ENCODE peak calls at places on chromosomes 16 and 17, in four cellular contexts. U is IMR-90, K is tibial nerve, C is transverse colon. L is an unnamed sample.

GRCh38 chr17:77556408-77557068 is 402.0 kb upstream of the TNRC6C start:
- DNase-seq in U (no peak), K (no peak), C (no peak), L (no peak)

GRCh38 chr17:29076722-29077121 is 33.8 kb downstream of the PIPOX start:
- DNase-seq in U (no peak), K (no peak), C (no peak), L (no peak)

GRCh38 chr16:57893559-57894389 is 77.2 kb downstream of the CNGB1 start:
- DNase-seq in U (peak; percentile 91), K (no peak), C (no peak), L (no peak)

GRCh38 chr16:69861276-69862030 is 89.7 kb upstream of the CLEC18A start:
- DNase-seq in U (peak; percentile 75), K (peak; percentile 71), C (peak; percentile 60), L (no peak)

GRCh38 chr17:28747046-28747691 is 3.4 kb downstream of the TRAF4 start:
- DNase-seq in U (no peak), K (no peak), C (peak; percentile 78), L (no peak)

GRCh38 chr16:931651-932500 is 38.9 kb downstream of the LMF1 start:
- DNase-seq in U (no peak), K (no peak), C (no peak), L (no peak)

GRCh38 chr17:79146562-79146961 is 71.9 kb downstream of the ENGASE start:
- DNase-seq in U (no peak), K (no peak), C (no peak), L (no peak)

GRCh38 chr16:22266546-22266945 is 30.7 kb upstream of the POLR3E start:
- DNase-seq in U (no peak), K (no peak), C (no peak), L (no peak)

GRCh38 chr17:1060991-1061390 is 64.1 kb downstream of the TIMM22 start:
- DNase-seq in U (peak; percentile 99), K (no peak), C (peak; percentile 54), L (no peak)

GRCh38 chr16:7513429-7513828 is 180.8 kb downstream of the RBFOX1 start:
- DNase-seq in U (no peak), K (no peak), C (no peak), L (peak; percentile 36)

GRCh38 chr16:2026461-2027023 is at the start of gene NHERF2:
- DNase-seq in U (no peak), K (no peak), C (peak; percentile 57), L (no peak)

GRCh38 chr17:13476722-13477121 is 125.0 kb downstream of the HS3ST3A1 start:
- DNase-seq in U (peak; percentile 51), K (no peak), C (no peak), L (no peak)

GRCh38 chr16:12409700-12410099 is 394.0 kb downstream of the CPPED1 start:
- DNase-seq in U (no peak), K (no peak), C (no peak), L (no peak)

GRCh38 chr16:10971560-10971961 is 27.2 kb downstream of the CLEC16A start:
- DNase-seq in U (peak; percentile 92), K (peak; percentile 88), C (peak; percentile 31), L (peak; percentile 89)

GRCh38 chr17:71192039-71192555 is 928.7 kb upstream of the SOX9 start:
- DNase-seq in U (no peak), K (no peak), C (no peak), L (no peak)

GRCh38 chr16:84534815-84535214 is 30.4 kb upstream of the MEAK7 start:
- DNase-seq in U (no peak), K (no peak), C (no peak), L (no peak)

GRCh38 chr16:67936876-67937605 is 391 bp upstream of the PSMB10 start:
- DNase-seq in U (no peak), K (peak; percentile 53), C (peak; percentile 83), L (peak; percentile 85)

GRCh38 chr16:67935402-67936123 is 1.1 kb downstream of the PSMB10 start:
- DNase-seq in U (peak; percentile 87), K (peak; percentile 88), C (peak; percentile 98), L (peak; percentile 93)

GRCh38 chr16:67934306-67935095 is 2.1 kb downstream of the PSMB10 start:
- DNase-seq in U (no peak), K (no peak), C (no peak), L (no peak)

GRCh38 chr16:67935096-67935401 is 1.6 kb downstream of the PSMB10 start:
- DNase-seq in U (no peak), K (no peak), C (no peak), L (no peak)

DNA sequence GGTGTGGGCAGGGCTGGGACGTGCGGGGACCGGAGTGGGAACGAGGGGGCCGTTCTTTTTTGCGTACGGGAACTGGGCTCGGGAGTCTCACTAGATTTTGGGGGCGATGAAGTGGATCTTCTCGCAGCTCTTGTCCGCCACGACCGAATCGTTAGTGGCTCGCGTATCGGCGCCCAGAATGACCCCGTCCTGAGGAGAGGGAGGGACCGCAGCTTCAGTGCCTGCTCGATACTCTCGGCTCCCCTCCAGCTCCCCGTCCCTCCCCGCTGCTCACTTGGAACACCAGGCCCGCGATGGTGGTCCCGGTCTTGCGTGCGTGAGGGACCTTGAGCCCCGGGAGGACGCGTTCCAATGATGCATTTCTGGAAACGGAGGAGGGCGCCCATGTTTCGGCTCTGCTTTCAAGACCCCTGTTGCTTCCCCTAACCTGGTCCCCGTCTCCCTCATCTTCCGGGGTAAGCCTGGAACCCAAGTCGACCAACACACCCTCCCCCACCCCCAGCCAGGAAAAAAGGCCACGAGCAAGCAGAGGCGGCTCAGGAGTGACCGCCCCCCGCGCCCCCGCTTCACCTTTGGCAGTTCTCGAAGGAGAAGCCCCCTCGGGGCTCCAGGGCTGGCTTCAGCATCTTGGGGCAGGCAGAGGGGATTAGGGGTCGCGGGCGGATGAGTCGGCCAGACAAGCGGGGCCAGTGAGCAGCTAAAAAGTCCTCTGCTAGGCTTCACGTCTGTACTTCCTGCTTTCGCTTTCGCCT is at the start of gene PSMB10:
- DNase-seq in U (peak; percentile 72), K (peak; percentile 27), C (no peak), L (peak; percentile 75)
- TF ChIP-seq POLR2A in U (peak; percentile 18), K (peak; percentile 32), C (peak; percentile 85), L (peak; percentile 51)

GRCh38 chr16:88768041-88768876 is 16.8 kb downstream of the PIEZO1 start:
- DNase-seq in U (peak; percentile 57), K (no peak), C (peak; percentile 60), L (no peak)

GRCh38 chr16:88770459-88771293 is 14.3 kb downstream of the PIEZO1 start:
- DNase-seq in U (peak; percentile 87), K (no peak), C (peak; percentile 75), L (peak; percentile 89)

GRCh38 chr16:88767546-88767945 is 17.5 kb downstream of the PIEZO1 start:
- DNase-seq in U (no peak), K (no peak), C (no peak), L (peak; percentile 50)

GRCh38 chr16:88771294-88771772 is 13.7 kb downstream of the PIEZO1 start:
- DNase-seq in U (no peak), K (no peak), C (no peak), L (no peak)

DNA sequence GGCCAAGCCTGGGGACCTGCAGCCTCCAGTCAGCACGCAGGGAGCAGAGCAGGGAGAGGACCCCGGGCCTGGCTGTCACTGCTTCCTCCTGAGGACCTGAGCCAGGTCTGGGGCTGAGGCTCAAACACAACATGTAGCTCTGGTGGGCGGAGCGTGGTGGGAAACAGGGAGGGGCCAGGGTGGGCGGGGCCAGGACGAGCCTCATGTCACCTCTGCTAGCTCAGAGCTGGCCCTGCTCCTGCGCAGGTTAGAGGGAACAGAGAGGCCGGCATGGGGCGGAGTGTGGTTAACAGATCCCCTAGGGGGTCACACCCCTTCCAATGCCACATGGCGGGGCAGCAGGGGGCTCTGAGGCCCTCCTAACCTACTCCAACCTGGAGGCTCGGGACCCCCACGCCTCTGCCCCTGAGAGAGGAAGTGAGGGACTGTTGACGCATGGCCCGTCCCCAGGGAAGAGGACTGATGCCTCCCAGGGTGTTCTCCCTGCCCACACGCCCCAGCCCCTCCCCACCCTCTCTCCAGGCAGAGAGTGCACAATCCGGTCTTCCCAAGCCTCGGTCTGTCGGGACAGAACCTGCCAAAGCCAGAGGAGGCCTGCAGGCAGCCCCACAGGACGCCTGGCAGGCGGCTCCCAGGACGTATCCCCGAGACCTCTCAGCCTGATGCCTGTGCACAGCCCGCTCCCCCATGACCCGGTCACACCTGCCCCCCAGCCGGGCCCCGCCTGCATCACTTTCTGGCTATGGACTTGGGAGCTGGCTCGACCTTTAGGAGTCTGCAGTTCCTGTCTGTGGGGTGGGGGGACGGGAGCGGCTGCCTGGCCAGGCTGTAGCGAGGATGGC is 15.2 kb downstream of the PIEZO1 start:
- DNase-seq in U (no peak), K (no peak), C (peak; percentile 61), L (peak; percentile 84)
- TF ChIP-seq POLR2A in U (no peak), K (no peak), C (peak; percentile 11), L (no peak)

DNA sequence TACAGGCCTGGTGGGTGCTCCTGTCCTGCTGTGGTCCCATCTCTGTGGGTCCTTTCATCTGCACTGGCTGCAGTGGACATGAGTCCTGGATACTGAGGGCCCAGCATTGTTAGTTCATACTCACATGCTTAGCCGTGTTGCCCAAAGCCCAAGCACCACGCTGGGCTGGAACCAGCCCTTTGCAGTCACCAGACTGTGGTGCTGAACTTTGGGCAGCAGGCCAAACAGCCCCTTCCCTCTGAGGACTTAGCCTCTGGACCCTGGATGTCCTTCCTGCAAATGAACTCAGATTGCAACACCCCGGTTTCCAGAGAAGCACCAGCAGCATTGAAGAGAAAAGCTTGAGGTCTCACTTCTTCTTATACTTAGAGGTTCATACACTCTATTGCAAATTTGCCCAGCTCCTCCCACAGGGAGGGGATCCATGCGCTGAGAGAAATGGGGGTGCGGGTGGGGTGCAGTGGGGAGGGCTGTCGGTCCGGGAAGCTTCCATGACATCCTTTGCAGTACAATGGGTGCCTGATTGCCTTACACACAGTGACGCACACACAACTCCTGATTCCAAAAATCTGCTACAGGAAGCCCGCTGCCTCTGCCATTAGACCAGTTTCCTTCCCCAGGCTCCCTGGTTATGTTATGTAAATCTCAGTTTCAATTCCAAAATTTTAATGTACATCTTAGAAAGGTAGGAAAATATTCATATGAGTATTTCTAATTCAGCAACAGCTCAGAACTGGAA is 65.8 kb downstream of the RGS9 start:
- DNase-seq in U (no peak), K (no peak), C (no peak), L (no peak)
- TF ChIP-seq POLR2A in U (no peak), K (no peak), C (no peak), L (no peak)

GRCh38 chr17:4967539-4968165 is at the start of gene SPAG7:
- DNase-seq in U (peak; percentile 98), K (peak; percentile 91), C (peak; percentile 96), L (peak; percentile 99)

GRCh38 chr17:4968916-4969550 is 1.4 kb upstream of the SPAG7 start:
- DNase-seq in U (peak; percentile 95), K (no peak), C (no peak), L (peak; percentile 24)

GRCh38 chr17:4968166-4968915 is 724 bp upstream of the SPAG7 start:
- DNase-seq in U (no peak), K (no peak), C (no peak), L (no peak)

GRCh38 chr17:4965311-4965986 is 2.2 kb downstream of the SPAG7 start:
- DNase-seq in U (no peak), K (no peak), C (no peak), L (no peak)

DNA sequence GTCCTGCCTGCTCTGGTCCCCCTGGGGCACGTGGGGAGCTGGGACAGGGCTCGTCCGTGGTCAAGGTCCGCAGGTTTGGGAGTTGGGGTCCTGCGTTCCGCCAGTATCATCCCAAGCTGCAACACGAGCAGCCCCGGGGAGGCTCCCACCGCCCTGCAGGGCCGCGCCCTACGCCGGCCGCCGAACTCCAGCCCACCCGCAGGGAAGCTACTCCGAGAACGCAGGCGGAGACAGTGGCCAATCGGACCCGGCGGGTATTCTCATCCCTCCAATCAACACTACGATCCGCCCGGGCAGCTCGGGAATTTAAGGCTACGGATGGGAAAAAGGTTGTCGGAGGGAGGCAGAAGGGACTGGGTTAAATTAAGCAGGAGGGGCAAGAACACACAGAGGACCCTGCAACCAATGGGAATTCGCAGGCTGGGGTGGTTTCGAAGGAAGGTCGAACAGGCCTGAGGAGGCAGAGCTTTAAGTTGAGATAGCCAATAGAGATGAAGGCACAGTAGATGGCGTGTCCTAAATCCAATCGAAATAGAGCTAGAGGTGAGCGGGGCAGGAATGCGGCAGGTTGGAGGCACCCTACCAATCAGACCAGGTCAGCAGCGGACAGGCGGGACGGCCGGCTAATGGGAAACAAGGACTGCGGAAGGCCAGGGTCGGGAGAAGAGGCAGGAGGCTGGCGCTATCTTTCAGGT is 626 bp downstream of the SPAG7 start:
- DNase-seq in U (peak; percentile 100), K (peak; percentile 97), C (peak; percentile 98), L (peak; percentile 99)
- TF ChIP-seq POLR2A in U (no peak), K (no peak), C (peak; percentile 32), L (no peak)